ENCODE peak calls at places on chromosome 22, in seven cellular contexts. F is astrocyte; I is natural killer cell; O is GM12878; E is dorsolateral prefrontal cortex; V is effector memory CD4-positive, alpha-beta T cell; P is nephron progenitor cell. R is an unnamed sample.

GRCh38 chr22:23242473-23243001 is 62.2 kb downstream of the BCR start:
- DNase-seq in P (peak), O (no peak), F (peak), E (no peak), V (no peak), I (no peak), R (no peak)

GRCh38 chr22:28151241-28151640 is 232.2 kb upstream of the PITPNB start:
- DNase-seq in P (no peak), O (no peak), F (no peak), E (no peak), I (no peak), V (no peak), R (no peak)

GRCh38 chr22:38172489-38173155 is 9.0 kb downstream of the PLA2G6 start:
- DNase-seq in E (peak), I (peak), V (no peak), F (peak), P (no peak), O (no peak), R (no peak)

GRCh38 chr22:16974298-16975084 is 33.5 kb downstream of the GAB4 start:
- DNase-seq in O (no peak), V (no peak), E (no peak), P (no peak), F (no peak), I (no peak), R (no peak)

GRCh38 chr22:49753276-49753884 is 74.3 kb downstream of the BRD1 start:
- DNase-seq in O (no peak), E (no peak), F (no peak), V (no peak), P (no peak), I (no peak), R (no peak)

GRCh38 chr22:45353816-45354215 is 44.1 kb downstream of the FAM118A start:
- DNase-seq in P (no peak), O (no peak), V (no peak), F (no peak), E (no peak), I (no peak), R (no peak)

GRCh38 chr22:20432244-20432686 is 5.4 kb downstream of the SCARF2 start:
- DNase-seq in V (no peak), F (no peak), P (no peak), O (no peak), E (no peak), I (no peak), R (no peak)

GRCh38 chr22:50157976-50158375 is 12.6 kb upstream of the PANX2 start:
- DNase-seq in O (no peak), F (no peak), I (no peak), E (no peak), P (no peak), V (no peak), R (no peak)

GRCh38 chr22:26321469-26321913 is 107.6 kb upstream of the ASPHD2 start:
- DNase-seq in F (peak), V (no peak), O (no peak), P (no peak), E (peak), I (no peak), R (no peak)

GRCh38 chr22:27748355-27749168 is 53.0 kb downstream of the MN1 start:
- DNase-seq in O (no peak), P (no peak), I (no peak), F (peak), V (no peak), E (no peak), R (no peak)

GRCh38 chr22:33564683-33565082 is 355.6 kb downstream of the LARGE1 start:
- DNase-seq in O (no peak), F (no peak), I (no peak), P (no peak), V (no peak), E (no peak), R (no peak)

GRCh38 chr22:39723463-39723862 is 152.9 kb downstream of the CACNA1I start:
- DNase-seq in P (no peak), E (no peak), V (no peak), F (no peak), O (no peak), I (peak), R (no peak)

GRCh38 chr22:35839811-35840739 is 122.4 kb downstream of the APOL5 start:
- DNase-seq in O (no peak), F (peak), V (no peak), I (no peak), E (peak), P (peak), R (no peak)

GRCh38 chr22:21710156-21710555 is 25.4 kb downstream of the YPEL1 start:
- DNase-seq in F (no peak), E (no peak), V (no peak), O (no peak), I (no peak), P (no peak), R (no peak)

GRCh38 chr22:36546092-36546804 is 17.3 kb upstream of the EIF3D start:
- DNase-seq in E (peak), I (no peak), V (no peak), O (no peak), P (peak), F (no peak), R (no peak)

GRCh38 chr22:49515486-49515885 is 312.2 kb downstream of the BRD1 start:
- DNase-seq in P (no peak), O (no peak), E (no peak), F (no peak), V (no peak), I (no peak), R (no peak)

GRCh38 chr22:20131593-20131855 is at the start of gene ZDHHC8:
- DNase-seq in P (no peak), F (no peak), I (peak), V (peak), O (no peak), E (no peak), R (no peak)

GRCh38 chr22:31229402-31230140 is 17.5 kb downstream of the LIMK2 start:
- DNase-seq in O (no peak), V (no peak), P (no peak), F (peak), E (no peak), I (no peak), R (no peak)

GRCh38 chr22:24983151-24983550 is 30.6 kb downstream of the KIAA1671 start:
- DNase-seq in E (no peak), V (no peak), F (no peak), I (no peak), O (no peak), P (no peak), R (no peak)

GRCh38 chr22:37018815-37019308 is 385 bp downstream of the TST start:
- DNase-seq in E (no peak), V (no peak), O (no peak), I (no peak), P (peak), F (peak), R (no peak)

GRCh38 chr22:44424867-44425351 is 73.1 kb downstream of the RTL6 start:
- DNase-seq in E (no peak), P (no peak), I (no peak), V (no peak), F (no peak), O (no peak), R (no peak)

GRCh38 chr22:26406118-26406517 is 22.9 kb upstream of the ASPHD2 start:
- DNase-seq in V (no peak), P (no peak), E (no peak), F (peak), I (no peak), O (no peak), R (no peak)

GRCh38 chr22:47042861-47043496 is 280.5 kb downstream of the TBC1D22A start:
- DNase-seq in I (no peak), E (no peak), P (no peak), O (no peak), F (no peak), V (no peak), R (no peak)

GRCh38 chr22:44455151-44455962 is 42.7 kb downstream of the RTL6 start:
- DNase-seq in F (no peak), I (no peak), V (peak), E (no peak), O (no peak), P (no peak), R (peak)

GRCh38 chr22:38027487-38027886 is 29.7 kb upstream of the PICK1 start:
- DNase-seq in O (no peak), F (no peak), I (no peak), P (no peak), E (peak), V (no peak), R (no peak)

GRCh38 chr22:25833091-25833490 is 91.1 kb downstream of the MYO18B start:
- DNase-seq in E (no peak), O (no peak), P (no peak), F (no peak), V (no peak), I (no peak), R (no peak)

GRCh38 chr22:23088199-23088604 is 17.9 kb downstream of the GNAZ start:
- DNase-seq in P (no peak), E (no peak), I (no peak), O (no peak), V (no peak), F (no peak), R (no peak)

GRCh38 chr22:27663812-27664211 is 137.7 kb downstream of the MN1 start:
- DNase-seq in I (no peak), F (no peak), O (no peak), V (no peak), P (no peak), E (no peak), R (no peak)

GRCh38 chr22:33803371-33803770 is 116.9 kb downstream of the LARGE1 start:
- DNase-seq in O (no peak), P (no peak), I (no peak), F (peak), V (no peak), E (no peak), R (no peak)

GRCh38 chr22:38871360-38872171 is 450 bp downstream of the CBX6 start:
- DNase-seq in F (no peak), O (no peak), E (no peak), V (no peak), P (peak), I (no peak), R (no peak)

GRCh38 chr22:35071784-35072183 is 5.8 kb downstream of the ISX start:
- DNase-seq in V (no peak), E (no peak), P (no peak), F (no peak), O (no peak), I (no peak), R (no peak)

GRCh38 chr22:37675930-37676571 is 615 bp downstream of the LGALS1 start:
- DNase-seq in O (no peak), E (no peak), P (no peak), V (peak), I (no peak), F (no peak), R (no peak)

GRCh38 chr22:22371031-22371541 is 126.5 kb downstream of the VPREB1 start:
- DNase-seq in P (no peak), I (no peak), F (no peak), V (no peak), O (no peak), E (no peak), R (no peak)

GRCh38 chr22:49869855-49870712 is 16.4 kb downstream of the ZBED4 start:
- DNase-seq in O (no peak), I (no peak), F (no peak), V (peak), E (no peak), P (no peak), R (no peak)

GRCh38 chr22:46972901-46973831 is 210.7 kb downstream of the TBC1D22A start:
- DNase-seq in I (no peak), V (no peak), E (no peak), P (no peak), O (no peak), F (no peak), R (no peak)

R was measured in GM12864.